ENCODE peak calls at places on chromosomes 16 and 17, in six cellular contexts. C is NCI-H748 treated with DMSO at 0.1 percent for 48 hours, W is RWPE1, X is EL, U is MCF 10A, T is stromal cell of bone marrow. V is an unnamed sample.

GRCh38 chr17:5121186-5121841 is 5.5 kb downstream of the USP6 start:
- DNase-seq in C (no peak), W (no peak), X (no peak), U (no peak), T (no peak), V (no peak)

GRCh38 chr16:28859326-28859725 is 4.3 kb upstream of the SH2B1 start:
- DNase-seq in C (no peak), W (no peak), X (no peak), U (no peak), T (no peak), V (no peak)

GRCh38 chr16:65757064-65757463 is 609.4 kb upstream of the CDH5 start:
- DNase-seq in C (peak; percentile 56), W (no peak), X (no peak), U (no peak), T (no peak), V (no peak)

GRCh38 chr17:61744252-61744651 is 119.1 kb downstream of the BRIP1 start:
- DNase-seq in C (no peak), W (no peak), X (no peak), U (no peak), T (no peak), V (no peak)

GRCh38 chr17:43702636-43703035 is 40.9 kb upstream of the MEOX1 start:
- DNase-seq in C (no peak), W (peak; percentile 38), X (peak; percentile 31), U (no peak), T (no peak), V (no peak)

GRCh38 chr16:82756283-82756599 is 129.5 kb downstream of the CDH13 start:
- DNase-seq in C (no peak), W (no peak), X (peak; percentile 55), U (no peak), T (no peak), V (no peak)

GRCh38 chr16:49377196-49377755 is 3.7 kb downstream of the C16orf78 start:
- DNase-seq in C (no peak), W (no peak), X (no peak), U (no peak), T (no peak), V (no peak)

GRCh38 chr16:88499314-88499713 is 46.2 kb downstream of the ZFPM1 start:
- DNase-seq in C (no peak), W (no peak), X (no peak), U (no peak), T (no peak), V (no peak)

GRCh38 chr17:50505731-50506130 is 2.5 kb upstream of the MYCBPAP start:
- DNase-seq in C (no peak), W (no peak), X (no peak), U (no peak), T (no peak), V (no peak)

GRCh38 chr16:72111653-72112451 is 18.2 kb downstream of the DHX38 start:
- DNase-seq in C (no peak), W (peak; percentile 25), X (no peak), U (no peak), T (no peak), V (no peak)

GRCh38 chr17:51346218-51346982 is 86.1 kb downstream of the UTP18 start:
- DNase-seq in C (no peak), W (no peak), X (no peak), U (no peak), T (no peak), V (no peak)

GRCh38 chr17:42304187-42305030 is 16.1 kb downstream of the STAT5A start:
- DNase-seq in C (no peak), W (no peak), X (no peak), U (no peak), T (no peak), V (no peak)

GRCh38 chr17:20944014-20944905 is 98.6 kb downstream of the USP22 start:
- DNase-seq in C (peak; percentile 62), W (peak; percentile 38), X (no peak), U (peak; percentile 69), T (no peak), V (no peak)

GRCh38 chr16:87499189-87499486 is 6.3 kb upstream of the ZCCHC14 start:
- DNase-seq in C (no peak), W (no peak), X (peak; percentile 76), U (peak; percentile 67), T (peak; percentile 83), V (no peak)

GRCh38 chr17:5516060-5516792 is 29.9 kb downstream of the MIS12 start:
- DNase-seq in C (no peak), W (peak; percentile 89), X (peak; percentile 99), U (peak; percentile 71), T (peak; percentile 95), V (no peak)

GRCh38 chr17:57502696-57503307 is 242.3 kb downstream of the CCDC182 start:
- DNase-seq in C (no peak), W (no peak), X (no peak), U (no peak), T (no peak), V (no peak)

GRCh38 chr16:84950906-84951305 is 60.4 kb downstream of the ZDHHC7 start:
- DNase-seq in C (no peak), W (no peak), X (no peak), U (peak; percentile 62), T (no peak), V (no peak)

GRCh38 chr16:77897831-77898540 is 109.6 kb downstream of the VAT1L start:
- DNase-seq in C (no peak), W (no peak), X (no peak), U (no peak), T (no peak), V (no peak)

GRCh38 chr17:13671341-13671740 is 69.6 kb upstream of the HS3ST3A1 start:
- DNase-seq in C (no peak), W (no peak), X (no peak), U (no peak), T (no peak), V (no peak)

GRCh38 chr16:10964039-10964890 is 19.9 kb downstream of the CLEC16A start:
- DNase-seq in C (peak; percentile 53), W (peak; percentile 72), X (peak; percentile 81), U (peak; percentile 79), T (peak; percentile 68), V (peak; percentile 85)

GRCh38 chr17:7292729-7293128 is 1.7 kb downstream of the YBX2 start:
- DNase-seq in C (no peak), W (no peak), X (no peak), U (no peak), T (no peak), V (no peak)